ENCODE peak calls at places on chromosomes 7 and 10, in ten cellular contexts. H is ovary; L is neural progenitor cell; M is activated CD8-positive, alpha-beta memory T cell treated with anti-CD3 and anti-CD28 coated beads for 48 hours; P is NCI-H1048; Q is cardiac muscle cell; I is A549; F is activated T-cell treated with anti-CD3 and anti-CD28 coated beads for 4 hours; T is left colon; U is GM13977. D is an unnamed sample.

GRCh38 chr7:29424984-29425309 is 138.7 kb upstream of the PRR15 start:
- DNase-seq in H (no peak), L (no peak), M (no peak), P (no peak), Q (no peak), I (no peak), F (no peak), T (no peak), U (no peak), D (no peak)

GRCh38 chr7:130901209-130901783 is 167.3 kb upstream of the KLF14 start:
- DNase-seq in H (peak; percentile 62), L (peak; percentile 66), M (no peak), P (no peak), Q (no peak), I (peak; percentile 74), F (no peak), T (peak; percentile 71), U (no peak), D (peak; percentile 97)

GRCh38 chr10:73209705-73210104 is 37.4 kb downstream of the DNAJC9 start:
- DNase-seq in H (no peak), L (no peak), M (no peak), P (no peak), Q (no peak), I (no peak), F (no peak), T (no peak), U (no peak), D (peak; percentile 7)

GRCh38 chr10:70784476-70784875 is 701 bp downstream of the TBATA start:
- DNase-seq in H (no peak), L (no peak), M (no peak), P (no peak), Q (no peak), I (no peak), F (no peak), T (no peak), U (no peak), D (no peak)

GRCh38 chr7:95874541-95875265 is 102.3 kb downstream of the DYNC1I1 start:
- DNase-seq in H (no peak), L (no peak), M (no peak), P (no peak), Q (no peak), I (no peak), F (no peak), T (no peak), U (no peak), D (no peak)

GRCh38 chr10:6204341-6205191 is 1.8 kb downstream of the PFKFB3 start:
- DNase-seq in H (peak; percentile 64), L (peak; percentile 88), M (no peak), P (peak; percentile 51), Q (no peak), I (no peak), F (no peak), T (peak; percentile 53), U (peak; percentile 30), D (peak; percentile 88)

GRCh38 chr10:49512121-49512809 is 26.7 kb downstream of the ERCC6 start:
- DNase-seq in H (no peak), L (peak; percentile 55), M (no peak), P (no peak), Q (peak; percentile 47), I (peak; percentile 7), F (no peak), T (no peak), U (no peak), D (peak; percentile 43)

GRCh38 chr7:155360495-155361362 is 63.1 kb downstream of the INSIG1 start:
- DNase-seq in H (no peak), L (no peak), M (no peak), P (no peak), Q (no peak), I (no peak), F (no peak), T (no peak), U (no peak), D (no peak)

GRCh38 chr7:158541330-158542010 is 46.2 kb downstream of the PTPRN2 start:
- DNase-seq in H (no peak), L (no peak), M (no peak), P (no peak), Q (no peak), I (no peak), F (no peak), T (peak; percentile 42), U (no peak), D (no peak)

GRCh38 chr7:100435401-100436304 is 644 bp downstream of the PPP1R35 start:
- DNase-seq in H (peak; percentile 51), L (peak; percentile 63), M (no peak), P (no peak), Q (peak; percentile 47), I (no peak), F (no peak), T (peak; percentile 66), U (peak; percentile 67), D (peak; percentile 38)

GRCh38 chr7:7554647-7555575 is 11.8 kb upstream of the MIOS start:
- DNase-seq in H (no peak), L (no peak), M (no peak), P (peak; percentile 92), Q (no peak), I (no peak), F (no peak), T (no peak), U (no peak), D (no peak)

GRCh38 chr7:27374958-27375841 is 132.6 kb downstream of the EVX1 start:
- DNase-seq in H (no peak), L (no peak), M (no peak), P (no peak), Q (no peak), I (no peak), F (no peak), T (no peak), U (no peak), D (no peak)

GRCh38 chr10:131141207-131141606 is 170.3 kb downstream of the TCERG1L start:
- DNase-seq in H (no peak), L (no peak), M (no peak), P (no peak), Q (no peak), I (no peak), F (no peak), T (no peak), U (no peak), D (no peak)

GRCh38 chr7:159097661-159098423 is 46.8 kb downstream of the VIPR2 start:
- DNase-seq in H (peak; percentile 17), L (peak; percentile 49), M (no peak), P (no peak), Q (no peak), I (no peak), F (no peak), T (no peak), U (no peak), D (no peak)

GRCh38 chr7:108094933-108095710 is 35.0 kb downstream of the LAMB4 start:
- DNase-seq in H (peak; percentile 46), L (no peak), M (no peak), P (peak; percentile 68), Q (no peak), I (peak; percentile 50), F (no peak), T (peak; percentile 50), U (no peak), D (peak; percentile 85)

GRCh38 chr10:59432207-59432900 is 70.0 kb upstream of the FAM13C start:
- DNase-seq in H (no peak), L (no peak), M (no peak), P (no peak), Q (no peak), I (no peak), F (no peak), T (no peak), U (no peak), D (peak; percentile 58)

D was measured in MCF 10A.